ENCODE peak calls at places on chromosome 5, in ten cellular contexts. I is HTR-8/SVneo; U is M059J; Q is GM20000; V is germinal center; O is nephron progenitor cell; X is iris pigment epithelial cell; R is cardiac fibroblast; M is activated effector memory CD4-positive, alpha-beta T cell treated with anti-CD3 and anti-CD28 coated beads, Interleukin-2, amount 50 U/mL, for 16 hours; G is activated T-helper 1 cell treated with Interleukin-2 at 50 U/mL for 16 hours. A is an unnamed sample.

GRCh38 chr5:141878186-141878770 is at the start of gene PCDH1:
- DNase-seq in I (no peak), U (peak; percentile 38), Q (peak; percentile 53), V (no peak), O (peak; percentile 65), X (peak; percentile 46), R (peak; percentile 50), M (no peak), G (no peak), A (no peak)

GRCh38 chr5:134438641-134439621 is 27.2 kb upstream of the CDKN2AIPNL start:
- DNase-seq in I (peak; percentile 49), U (peak; percentile 86), Q (no peak), V (no peak), O (no peak), X (peak; percentile 89), R (peak; percentile 97), M (no peak), G (no peak), A (peak; percentile 98)

GRCh38 chr5:60843693-60844428 is at the start of gene ELOVL7:
- DNase-seq in I (no peak), U (peak; percentile 49), Q (peak; percentile 89), V (peak; percentile 66), O (peak; percentile 85), X (peak; percentile 35), R (peak; percentile 35), M (peak; percentile 69), G (no peak), A (no peak)

GRCh38 chr5:134543820-134544692 is 18.6 kb downstream of the JADE2 start:
- DNase-seq in I (no peak), U (no peak), Q (peak; percentile 75), V (peak; percentile 85), O (no peak), X (no peak), R (no peak), M (peak; percentile 82), G (no peak), A (no peak)

GRCh38 chr5:14806452-14806851 is 65.1 kb downstream of the ANKH start:
- DNase-seq in I (no peak), U (peak; percentile 69), Q (no peak), V (no peak), O (peak; percentile 32), X (peak; percentile 92), R (peak; percentile 74), M (no peak), G (no peak), A (peak; percentile 89)

GRCh38 chr5:166883016-166883415 is 1408.4 kb upstream of the WWC1 start:
- DNase-seq in I (peak; percentile 48), U (peak; percentile 84), Q (no peak), V (no peak), O (no peak), X (peak; percentile 47), R (no peak), M (no peak), G (no peak), A (peak; percentile 62)

GRCh38 chr5:97375959-97376358 is 192.9 kb upstream of the RIOK2 start:
- DNase-seq in I (no peak), U (no peak), Q (no peak), V (no peak), O (no peak), X (no peak), R (no peak), M (no peak), G (no peak), A (no peak)

GRCh38 chr5:79947486-79948023 is 43.5 kb downstream of the MTX3 start:
- DNase-seq in I (no peak), U (no peak), Q (no peak), V (no peak), O (no peak), X (no peak), R (no peak), M (no peak), G (no peak), A (no peak)

GRCh38 chr5:4048398-4048797 is 452.8 kb downstream of the IRX1 start:
- DNase-seq in I (no peak), U (no peak), Q (no peak), V (no peak), O (no peak), X (no peak), R (no peak), M (no peak), G (no peak), A (no peak)

GRCh38 chr5:31410089-31410488 is 121.8 kb downstream of the DROSHA start:
- DNase-seq in I (no peak), U (no peak), Q (no peak), V (no peak), O (no peak), X (no peak), R (no peak), M (no peak), G (no peak), A (no peak)

GRCh38 chr5:1511651-1512540 is 11.9 kb downstream of the LPCAT1 start:
- DNase-seq in I (peak; percentile 59), U (peak; percentile 76), Q (peak; percentile 44), V (peak; percentile 48), O (no peak), X (peak; percentile 27), R (no peak), M (peak; percentile 59), G (no peak), A (peak; percentile 20)

GRCh38 chr5:173855162-173855994 is 32.8 kb upstream of the CPEB4 start:
- DNase-seq in I (no peak), U (peak; percentile 21), Q (no peak), V (no peak), O (peak; percentile 20), X (peak; percentile 38), R (no peak), M (no peak), G (no peak), A (no peak)

GRCh38 chr5:74201334-74202081 is 439.0 kb downstream of the ENC1 start:
- DNase-seq in I (peak; percentile 35), U (peak; percentile 92), Q (peak; percentile 21), V (no peak), O (no peak), X (peak; percentile 41), R (peak; percentile 23), M (no peak), G (no peak), A (no peak)

GRCh38 chr5:3221432-3221831 is 374.2 kb upstream of the IRX1 start:
- DNase-seq in I (no peak), U (no peak), Q (no peak), V (no peak), O (no peak), X (no peak), R (no peak), M (no peak), G (no peak), A (no peak)

GRCh38 chr5:1772634-1773033 is 27.0 kb downstream of the MRPL36 start:
- DNase-seq in I (peak; percentile 77), U (peak; percentile 59), Q (no peak), V (no peak), O (no peak), X (peak; percentile 64), R (peak; percentile 72), M (no peak), G (no peak), A (peak; percentile 14)